ENCODE peak calls at places on chromosomes 5 and 9, in five cellular contexts. One of them, this sample, is unnamed.

GRCh38 chr5:144951001-144951400 is 780.3 kb downstream of the KCTD16 start:
- DNase-seq in GM23338: no peak
- DNase-seq in amniotic stem cell: no peak
- DNase-seq in globus pallidus: no peak
- DNase-seq in cardiac fibroblast: no peak
- DNase-seq in this sample: no peak

GRCh38 chr9:137798901-137799629 is 78.5 kb upstream of the CACNA1B start:
- DNase-seq in GM23338: no peak
- DNase-seq in globus pallidus: no peak
- DNase-seq in cardiac fibroblast: no peak
- DNase-seq in amniotic stem cell: no peak
- DNase-seq in this sample: no peak

GRCh38 chr5:119273391-119273839 is 82.4 kb upstream of the TNFAIP8 start:
- DNase-seq in GM23338: no peak
- DNase-seq in amniotic stem cell: no peak
- DNase-seq in globus pallidus: no peak
- DNase-seq in cardiac fibroblast: no peak
- DNase-seq in this sample: no peak

GRCh38 chr9:98944130-98945074 is 695 bp downstream of the COL15A1 start:
- DNase-seq in GM23338: peak; percentile 71
- DNase-seq in globus pallidus: no peak
- DNase-seq in amniotic stem cell: no peak
- DNase-seq in cardiac fibroblast: peak; percentile 5
- DNase-seq in this sample: peak; percentile 81

GRCh38 chr9:70438341-70438924 is 24.0 kb upstream of the KLF9 start:
- DNase-seq in globus pallidus: no peak
- DNase-seq in amniotic stem cell: no peak
- DNase-seq in cardiac fibroblast: peak; percentile 97
- DNase-seq in GM23338: no peak
- DNase-seq in this sample: no peak

GRCh38 chr5:151707566-151707965 is 20.9 kb upstream of the SPARC start:
- DNase-seq in GM23338: no peak
- DNase-seq in amniotic stem cell: no peak
- DNase-seq in cardiac fibroblast: no peak
- DNase-seq in globus pallidus: no peak
- DNase-seq in this sample: no peak

GRCh38 chr5:58963361-58963760 is 380.5 kb downstream of the RAB3C start:
- DNase-seq in cardiac fibroblast: no peak
- DNase-seq in globus pallidus: no peak
- DNase-seq in GM23338: no peak
- DNase-seq in amniotic stem cell: no peak
- DNase-seq in this sample: no peak

GRCh38 chr5:41445937-41446563 is 64.4 kb downstream of the PLCXD3 start:
- DNase-seq in GM23338: no peak
- DNase-seq in cardiac fibroblast: peak; percentile 81
- DNase-seq in globus pallidus: no peak
- DNase-seq in amniotic stem cell: no peak
- DNase-seq in this sample: no peak

GRCh38 chr5:67610191-67610912 is 413.8 kb upstream of the CD180 start:
- DNase-seq in globus pallidus: no peak
- DNase-seq in amniotic stem cell: no peak
- DNase-seq in GM23338: no peak
- DNase-seq in cardiac fibroblast: no peak
- DNase-seq in this sample: no peak

GRCh38 chr9:4670591-4670990 is 4.3 kb upstream of the SPATA6L start:
- DNase-seq in GM23338: no peak
- DNase-seq in amniotic stem cell: no peak
- DNase-seq in globus pallidus: no peak
- DNase-seq in cardiac fibroblast: no peak
- DNase-seq in this sample: no peak

GRCh38 chr9:108762348-108763055 is 93.3 kb downstream of the ACTL7B start:
- DNase-seq in amniotic stem cell: no peak
- DNase-seq in globus pallidus: no peak
- DNase-seq in cardiac fibroblast: no peak
- DNase-seq in GM23338: no peak
- DNase-seq in this sample: no peak

GRCh38 chr5:39080597-39081204 is 6.5 kb upstream of the RICTOR start:
- DNase-seq in globus pallidus: peak; percentile 78
- DNase-seq in GM23338: peak; percentile 79
- DNase-seq in cardiac fibroblast: peak; percentile 86
- DNase-seq in amniotic stem cell: peak; percentile 38
- DNase-seq in this sample: peak; percentile 72

GRCh38 chr5:108367679-108368334 is 14.1 kb downstream of the FBXL17 start:
- DNase-seq in GM23338: no peak
- DNase-seq in amniotic stem cell: no peak
- DNase-seq in cardiac fibroblast: no peak
- DNase-seq in globus pallidus: no peak
- DNase-seq in this sample: no peak

GRCh38 chr5:76084496-76085285 is 1.5 kb downstream of the SV2C start:
- DNase-seq in GM23338: peak; percentile 61
- DNase-seq in amniotic stem cell: no peak
- DNase-seq in globus pallidus: no peak
- DNase-seq in cardiac fibroblast: peak; percentile 16
- DNase-seq in this sample: peak; percentile 80

GRCh38 chr5:113574417-113574816 is 60.9 kb downstream of the YTHDC2 start:
- DNase-seq in amniotic stem cell: no peak
- DNase-seq in GM23338: no peak
- DNase-seq in globus pallidus: no peak
- DNase-seq in cardiac fibroblast: peak; percentile 73
- DNase-seq in this sample: no peak

GRCh38 chr5:112995764-112996618 is 19.4 kb downstream of the DCP2 start:
- DNase-seq in amniotic stem cell: peak; percentile 54
- DNase-seq in globus pallidus: peak; percentile 58
- DNase-seq in GM23338: peak; percentile 80
- DNase-seq in cardiac fibroblast: peak; percentile 80
- DNase-seq in this sample: peak; percentile 89

GRCh38 chr5:9447691-9448090 is 98.2 kb downstream of the SEMA5A start:
- DNase-seq in globus pallidus: no peak
- DNase-seq in amniotic stem cell: no peak
- DNase-seq in cardiac fibroblast: no peak
- DNase-seq in GM23338: no peak
- DNase-seq in this sample: no peak

This sample was measured in endodermal cell.